ENCODE peak calls at places on chromosomes 7 and 10, in ten cellular contexts. G is NCI-H1105; D is RWPE1; Q is amniotic stem cell; L is fibroblast of pulmonary artery; F is NCI-H748 treated with DMSO at 0.1 percent for 48 hours; T is lower leg skin; H is brain microvascular endothelial cell; J is stimulated activated CD8-positive, alpha-beta memory T cell treated with anti-CD3 and anti-CD28 coated beads, Interleukin-12 subunit alpha, Interleukin-12 subunit beta, amount 100 ng/mL, for 4 hours; U is fibroblast of lung. Z is an unnamed sample.

GRCh38 chr7:47551550-47552121 is 30.3 kb downstream of the TNS3 start:
- DNase-seq in J (no peak), U (no peak), G (no peak), D (no peak), H (no peak), F (no peak), L (no peak), T (peak; percentile 90), Q (no peak), Z (no peak)

GRCh38 chr10:69835875-69836727 is 34.4 kb downstream of the COL13A1 start:
- DNase-seq in D (no peak), J (no peak), Q (no peak), L (no peak), T (no peak), U (no peak), G (no peak), H (no peak), F (no peak), Z (no peak)

GRCh38 chr10:4138146-4138721 is 353.2 kb upstream of the KLF6 start:
- DNase-seq in J (no peak), U (peak; percentile 61), L (peak; percentile 14), D (no peak), F (no peak), T (no peak), Q (no peak), G (no peak), H (no peak), Z (no peak)

GRCh38 chr10:99403674-99404073 is 26.8 kb downstream of the GOT1 start:
- DNase-seq in L (peak; percentile 22), J (no peak), U (no peak), Q (no peak), F (no peak), H (no peak), G (no peak), T (no peak), D (peak; percentile 44), Z (no peak)

GRCh38 chr10:117249493-117250093 is 8.7 kb downstream of the SLC18A2 start:
- DNase-seq in T (no peak), D (no peak), H (no peak), J (no peak), F (no peak), L (no peak), Q (no peak), U (no peak), G (no peak), Z (no peak)

GRCh38 chr7:41403291-41403690 is 299.6 kb downstream of the INHBA start:
- DNase-seq in L (no peak), T (no peak), Q (no peak), F (no peak), G (no peak), J (no peak), U (peak; percentile 29), H (no peak), D (peak; percentile 74), Z (no peak)

GRCh38 chr10:56370217-56371113 is 9.4 kb upstream of the ZWINT start:
- DNase-seq in Q (no peak), U (no peak), D (no peak), T (no peak), H (no peak), G (no peak), J (no peak), F (no peak), L (peak; percentile 9), Z (no peak)

GRCh38 chr10:34731885-34732701 is 83.0 kb downstream of the PARD3 start:
- DNase-seq in D (peak; percentile 78), J (no peak), Q (no peak), T (no peak), G (no peak), L (peak; percentile 76), H (peak; percentile 54), F (no peak), U (peak; percentile 81), Z (peak; percentile 34)

GRCh38 chr7:140273417-140273816 is 96.6 kb upstream of the KDM7A start:
- DNase-seq in U (no peak), J (no peak), T (no peak), F (no peak), G (no peak), Q (no peak), H (no peak), D (no peak), L (no peak), Z (no peak)

GRCh38 chr7:128737867-128738390 is 1.2 kb upstream of the CALU start:
- DNase-seq in D (peak; percentile 52), T (no peak), H (peak; percentile 51), Q (peak; percentile 46), F (no peak), G (no peak), L (peak; percentile 31), J (no peak), U (peak; percentile 87), Z (peak; percentile 75)

GRCh38 chr7:142053988-142054387 is 57.5 kb upstream of the MGAM2 start:
- DNase-seq in J (no peak), Q (no peak), L (peak; percentile 29), H (peak; percentile 94), D (no peak), T (no peak), F (no peak), U (peak; percentile 32), G (no peak), Z (no peak)

GRCh38 chr10:51510231-51510630 is 189.2 kb downstream of the CSTF2T start:
- DNase-seq in F (no peak), J (no peak), D (no peak), U (peak; percentile 8), T (no peak), L (peak; percentile 26), G (no peak), Q (peak; percentile 17), H (no peak), Z (peak; percentile 43)

GRCh38 chr10:85430991-85431390 is 935.6 kb downstream of the GRID1 start:
- DNase-seq in J (no peak), H (peak; percentile 7), T (no peak), D (no peak), G (no peak), Q (no peak), F (no peak), U (no peak), L (no peak), Z (no peak)

GRCh38 chr10:98404571-98405396 is 10.2 kb downstream of the PYROXD2 start:
- DNase-seq in T (no peak), D (peak; percentile 54), L (peak; percentile 33), H (no peak), U (peak; percentile 76), Q (no peak), F (no peak), G (no peak), J (no peak), Z (peak; percentile 53)

GRCh38 chr7:118369987-118370386 is 145.5 kb downstream of the ANKRD7 start:
- DNase-seq in G (no peak), F (no peak), U (no peak), H (no peak), J (no peak), D (no peak), Q (no peak), T (no peak), L (no peak), Z (no peak)

GRCh38 chr10:72692897-72693598 is 1.1 kb downstream of the MCU start:
- DNase-seq in L (peak; percentile 39), H (no peak), G (no peak), U (peak; percentile 32), D (no peak), F (no peak), J (no peak), T (no peak), Q (no peak), Z (no peak)

GRCh38 chr7:45524373-45524913 is 49.7 kb upstream of the ADCY1 start:
- DNase-seq in H (no peak), T (no peak), D (no peak), F (no peak), U (no peak), G (no peak), J (no peak), L (no peak), Q (no peak), Z (no peak)

GRCh38 chr10:46539596-46540411 is 16.7 kb downstream of the GPRIN2 start:
- DNase-seq in L (peak; percentile 57), Q (no peak), U (peak; percentile 74), F (no peak), G (no peak), D (no peak), J (no peak), H (peak; percentile 93), T (peak; percentile 65), Z (no peak)